ENCODE peak calls at places on chromosome 13, in seven cellular contexts. G is NCI-H526 treated with DMSO at 0.1 percent for 48 hours; I is lower leg skin; Y is NCI-H1105; C is cardiac septum; T is stimulated activated naive CD8-positive, alpha-beta T cell treated with anti-CD3 and anti-CD28 coated beads, Interleukin-15, Interleukin-2, amounts not matched to agents 100 U/mL and 50 U/mL, for 24 hours; A is ascending aorta. J is an unnamed sample.

GRCh38 chr13:25420161-25420560 is 48.4 kb downstream of the ATP8A2 start:
- DNase-seq in Y (no peak), G (no peak), C (no peak), I (no peak), T (no peak), A (no peak), J (peak; percentile 24)

GRCh38 chr13:30312859-30313258 is 5.5 kb upstream of the KATNAL1 start:
- DNase-seq in T (no peak), A (no peak), Y (no peak), C (no peak), I (no peak), G (no peak), J (no peak)

GRCh38 chr13:40178130-40178529 is 488.3 kb downstream of the FOXO1 start:
- DNase-seq in C (no peak), G (no peak), Y (no peak), A (no peak), I (no peak), T (no peak), J (no peak)

GRCh38 chr13:77040076-77040475 is 13.1 kb upstream of the FBXL3 start:
- DNase-seq in T (no peak), Y (no peak), G (no peak), I (no peak), A (no peak), C (no peak), J (no peak)

GRCh38 chr13:112638157-112638750 is 50.3 kb upstream of the TUBGCP3 start:
- DNase-seq in C (peak; percentile 10), A (no peak), I (peak; percentile 79), G (no peak), T (no peak), Y (no peak), J (peak; percentile 62)

GRCh38 chr13:41581884-41582547 is 124.7 kb downstream of the RGCC start:
- DNase-seq in T (no peak), I (no peak), G (peak; percentile 3), C (no peak), Y (no peak), A (no peak), J (no peak)

GRCh38 chr13:46071590-46072249 is 19.2 kb upstream of the ZC3H13 start:
- DNase-seq in I (no peak), T (no peak), A (no peak), G (no peak), C (no peak), Y (no peak), J (no peak)

GRCh38 chr13:104831823-104832222 is 1703.6 kb downstream of the EFNB2 start:
- DNase-seq in I (no peak), C (no peak), Y (no peak), T (no peak), A (no peak), G (no peak), J (no peak)

GRCh38 chr13:50843256-50844043 is at the start of gene DLEU7:
- DNase-seq in T (no peak), I (no peak), A (no peak), Y (no peak), G (no peak), C (no peak), J (no peak)

GRCh38 chr13:102724923-102725322 is 30.1 kb upstream of the METTL21C start:
- DNase-seq in I (no peak), G (peak; percentile 10), Y (no peak), A (no peak), T (no peak), C (no peak), J (peak; percentile 19)

GRCh38 chr13:37348916-37349653 is 243.6 kb upstream of the CSNK1A1L start:
- DNase-seq in A (no peak), I (no peak), Y (no peak), T (no peak), G (no peak), C (no peak), J (no peak)

GRCh38 chr13:50448535-50448981 is 394.9 kb downstream of the DLEU7 start:
- DNase-seq in A (no peak), G (no peak), T (no peak), C (no peak), Y (peak; percentile 65), I (no peak), J (no peak)

J was measured in NCI-H2107.